ENCODE peak calls at places on chromosomes 12 and 14, in seven cellular contexts. Q is colonic mucosa, J is heart right ventricle, F is choroid plexus epithelial cell, W is astrocyte of the spinal cord, V is Peyer's patch, C is AG10803. R is an unnamed sample.

GRCh38 chr12:116399055-116399454 is 121.6 kb upstream of the MED13L start:
- DNase-seq in Q (no peak), J (no peak), F (no peak), W (no peak), V (no peak), C (no peak), R (no peak)

GRCh38 chr12:218221-218620 is 4.3 kb upstream of the SLC6A12 start:
- DNase-seq in Q (no peak), J (no peak), F (no peak), W (no peak), V (no peak), C (no peak), R (no peak)

GRCh38 chr12:105992849-105993740 is 145.7 kb downstream of the NUAK1 start:
- DNase-seq in Q (no peak), J (no peak), F (peak; percentile 68), W (peak; percentile 74), V (no peak), C (peak; percentile 61), R (no peak)

GRCh38 chr12:41302979-41303403 is 114.9 kb downstream of the PDZRN4 start:
- DNase-seq in Q (no peak), J (no peak), F (no peak), W (no peak), V (no peak), C (no peak), R (no peak)

GRCh38 chr12:32399373-32400113 is at the start of gene FGD4:
- DNase-seq in Q (peak; percentile 90), J (peak; percentile 88), F (peak; percentile 85), W (peak; percentile 83), V (peak; percentile 96), C (peak; percentile 56), R (no peak)

GRCh38 chr12:123479442-123480180 is 21.7 kb downstream of the SNRNP35 start:
- DNase-seq in Q (no peak), J (no peak), F (no peak), W (no peak), V (no peak), C (no peak), R (no peak)

GRCh38 chr12:67002711-67003110 is 266.4 kb upstream of the CAND1 start:
- DNase-seq in Q (no peak), J (no peak), F (no peak), W (no peak), V (no peak), C (no peak), R (no peak)

GRCh38 chr12:5442251-5443006 is 10.5 kb downstream of the NTF3 start:
- DNase-seq in Q (no peak), J (no peak), F (peak; percentile 55), W (peak; percentile 58), V (no peak), C (peak; percentile 75), R (no peak)

GRCh38 chr12:110010853-110011835 is 11.9 kb downstream of the ANKRD13A start:
- DNase-seq in Q (no peak), J (no peak), F (no peak), W (no peak), V (no peak), C (no peak), R (no peak)
- H3K4me3 ChIP-seq in Q (no peak overlapping the region), J (no peak overlapping the region), F (no peak overlapping the region), W (no peak overlapping the region), V (no peak overlapping the region), C (no peak overlapping the region), R (no peak overlapping the region)

GRCh38 chr12:132380646-132381045 is 51.3 kb upstream of the GALNT9 start:
- DNase-seq in Q (no peak), J (no peak), F (no peak), W (no peak), V (no peak), C (no peak), R (no peak)
- TF ChIP-seq CTCF in Q (no peak), J (no peak), F (no peak), W (no peak), V (no peak), C (no peak), R (no peak)

GRCh38 chr14:64725879-64726584 is 21.8 kb downstream of the PLEKHG3 start:
- DNase-seq in Q (no peak), J (no peak), F (no peak), W (no peak), V (no peak), C (no peak), R (no peak)
- H3K4me3 ChIP-seq in Q (no peak overlapping the region), J (no peak overlapping the region), F (no peak overlapping the region), W (no peak overlapping the region), V (no peak overlapping the region), C (no peak overlapping the region), R (no peak overlapping the region)

DNA sequence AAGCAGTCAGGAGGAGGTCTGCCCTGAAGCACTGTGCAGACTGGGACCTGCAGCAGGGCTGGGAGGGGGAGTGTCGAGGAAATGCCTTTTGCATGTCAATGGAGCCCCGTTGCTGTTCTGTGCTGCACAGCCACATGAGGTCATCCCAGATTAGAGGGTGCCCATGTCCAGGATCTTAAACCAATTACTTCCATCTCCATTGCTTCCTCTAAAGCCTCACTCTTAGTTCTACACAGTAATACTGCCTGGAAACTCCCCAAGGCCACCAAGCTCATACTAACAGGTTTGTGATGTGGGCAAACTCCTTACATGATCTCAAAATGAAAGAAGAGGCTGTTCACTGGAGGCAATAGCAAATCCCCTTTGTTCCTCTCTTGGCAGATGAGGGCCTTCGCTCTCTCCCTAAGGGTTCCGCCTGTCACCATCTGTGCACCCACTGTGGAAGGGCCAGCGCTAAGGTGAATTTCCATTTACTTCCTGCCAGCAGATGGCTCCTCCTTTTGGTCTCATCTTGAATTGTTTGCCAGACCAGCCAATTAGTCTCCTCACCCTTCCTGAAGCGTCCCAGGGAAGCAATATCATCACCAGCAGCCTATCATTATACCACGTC is 35.4 kb upstream of the LTA4H start:
- DNase-seq in Q (no peak), J (no peak), F (peak; percentile 46), W (peak; percentile 25), V (no peak), C (peak; percentile 27), R (no peak)
- TF ChIP-seq CTCF in Q (no peak), J (peak; percentile 35), F (peak; percentile 53), W (no peak), V (peak; percentile 22), C (peak; percentile 27), R (no peak)

GRCh38 chr12:89390802-89391673 is 38.7 kb upstream of the DUSP6 start:
- DNase-seq in Q (peak; percentile 43), J (no peak), F (peak; percentile 86), W (peak; percentile 73), V (no peak), C (peak; percentile 83), R (peak; percentile 69)
- H3K4me3 ChIP-seq in Q (no peak overlapping the region), J (no peak overlapping the region), F (no peak overlapping the region), W (no peak overlapping the region), V (no peak overlapping the region), C (no peak overlapping the region), R (no peak overlapping the region)